ENCODE peak calls at places on chromosome 19, in ten cellular contexts. One of them, this sample, is unnamed.

GRCh38 chr19:15330801-15331418 is 1.4 kb downstream of the BRD4 start:
- DNase-seq in cardiac muscle cell: peak; percentile 19
- DNase-seq in pancreas: no peak
- DNase-seq in PC-9: peak; percentile 18
- DNase-seq in A549: peak; percentile 41
- DNase-seq in fibroblast of lung: peak; percentile 52
- DNase-seq in ovary: peak; percentile 27
- DNase-seq in IMR-90: peak; percentile 89
- DNase-seq in adrenal gland: no peak
- DNase-seq in tibial artery: no peak
- DNase-seq in this sample: no peak

GRCh38 chr19:5949792-5950305 is 28.1 kb downstream of the RANBP3 start:
- DNase-seq in adrenal gland: no peak
- DNase-seq in fibroblast of lung: no peak
- DNase-seq in IMR-90: no peak
- DNase-seq in ovary: no peak
- DNase-seq in A549: no peak
- DNase-seq in pancreas: no peak
- DNase-seq in tibial artery: no peak
- DNase-seq in cardiac muscle cell: no peak
- DNase-seq in PC-9: no peak
- DNase-seq in this sample: peak; percentile 71

GRCh38 chr19:23764781-23765180 is 6.1 kb upstream of the ZNF681 start:
- DNase-seq in fibroblast of lung: no peak
- DNase-seq in tibial artery: no peak
- DNase-seq in ovary: no peak
- DNase-seq in IMR-90: no peak
- DNase-seq in cardiac muscle cell: no peak
- DNase-seq in PC-9: no peak
- DNase-seq in adrenal gland: no peak
- DNase-seq in pancreas: no peak
- DNase-seq in A549: no peak
- DNase-seq in this sample: no peak

GRCh38 chr19:18002347-18002850 is 5.6 kb upstream of the ARRDC2 start:
- DNase-seq in adrenal gland: peak; percentile 63
- DNase-seq in fibroblast of lung: no peak
- DNase-seq in IMR-90: no peak
- DNase-seq in pancreas: no peak
- DNase-seq in tibial artery: peak; percentile 77
- DNase-seq in PC-9: no peak
- DNase-seq in cardiac muscle cell: no peak
- DNase-seq in ovary: no peak
- DNase-seq in A549: no peak
- DNase-seq in this sample: peak; percentile 42

GRCh38 chr19:55579766-55580621 is 654 bp downstream of the ZNF579 start:
- DNase-seq in A549: peak; percentile 44
- DNase-seq in fibroblast of lung: peak; percentile 49
- DNase-seq in adrenal gland: no peak
- DNase-seq in PC-9: peak; percentile 46
- DNase-seq in tibial artery: no peak
- DNase-seq in pancreas: no peak
- DNase-seq in ovary: peak; percentile 41
- DNase-seq in cardiac muscle cell: peak; percentile 62
- DNase-seq in IMR-90: peak; percentile 41
- DNase-seq in this sample: peak; percentile 42

GRCh38 chr19:3276341-3276799 is 51.9 kb downstream of the CELF5 start:
- DNase-seq in A549: peak; percentile 83
- DNase-seq in cardiac muscle cell: no peak
- DNase-seq in ovary: no peak
- DNase-seq in PC-9: peak; percentile 58
- DNase-seq in IMR-90: no peak
- DNase-seq in fibroblast of lung: no peak
- DNase-seq in adrenal gland: no peak
- DNase-seq in tibial artery: no peak
- DNase-seq in pancreas: peak; percentile 42
- DNase-seq in this sample: no peak

GRCh38 chr19:2575734-2576481 is 100.0 kb downstream of the GADD45B start:
- DNase-seq in tibial artery: peak; percentile 99
- DNase-seq in cardiac muscle cell: no peak
- DNase-seq in fibroblast of lung: peak; percentile 91
- DNase-seq in pancreas: no peak
- DNase-seq in ovary: peak; percentile 88
- DNase-seq in PC-9: no peak
- DNase-seq in adrenal gland: peak; percentile 81
- DNase-seq in IMR-90: peak; percentile 69
- DNase-seq in A549: no peak
- DNase-seq in this sample: peak; percentile 88

GRCh38 chr19:2529473-2529918 is 53.6 kb downstream of the GADD45B start:
- DNase-seq in pancreas: no peak
- DNase-seq in cardiac muscle cell: no peak
- DNase-seq in PC-9: peak; percentile 71
- DNase-seq in tibial artery: no peak
- DNase-seq in fibroblast of lung: peak; percentile 84
- DNase-seq in ovary: no peak
- DNase-seq in adrenal gland: no peak
- DNase-seq in IMR-90: peak; percentile 96
- DNase-seq in A549: peak; percentile 93
- DNase-seq in this sample: no peak

GRCh38 chr19:48123907-48124675 is 13.5 kb upstream of the PLA2G4C start:
- DNase-seq in PC-9: peak; percentile 37
- DNase-seq in IMR-90: peak; percentile 73
- DNase-seq in tibial artery: no peak
- DNase-seq in A549: peak; percentile 36
- DNase-seq in pancreas: no peak
- DNase-seq in ovary: no peak
- DNase-seq in fibroblast of lung: no peak
- DNase-seq in cardiac muscle cell: no peak
- DNase-seq in adrenal gland: no peak
- DNase-seq in this sample: no peak

GRCh38 chr19:43594710-43595604 is 977 bp downstream of the IRGQ start:
- DNase-seq in fibroblast of lung: peak; percentile 60
- DNase-seq in PC-9: peak; percentile 70
- DNase-seq in adrenal gland: peak; percentile 82
- DNase-seq in A549: peak; percentile 76
- DNase-seq in IMR-90: peak; percentile 69
- DNase-seq in cardiac muscle cell: peak; percentile 75
- DNase-seq in tibial artery: no peak
- DNase-seq in ovary: peak; percentile 48
- DNase-seq in pancreas: peak; percentile 38
- DNase-seq in this sample: no peak

GRCh38 chr19:33302974-33303790 is 848 bp upstream of the CEBPA start:
- DNase-seq in pancreas: peak; percentile 67
- DNase-seq in A549: peak; percentile 73
- DNase-seq in cardiac muscle cell: peak; percentile 86
- DNase-seq in fibroblast of lung: peak; percentile 52
- DNase-seq in IMR-90: peak; percentile 41
- DNase-seq in ovary: peak; percentile 56
- DNase-seq in tibial artery: no peak
- DNase-seq in PC-9: peak; percentile 68
- DNase-seq in adrenal gland: peak; percentile 56
- DNase-seq in this sample: no peak

GRCh38 chr19:21617740-21618339 is 112.4 kb downstream of the ZNF429 start:
- DNase-seq in cardiac muscle cell: no peak
- DNase-seq in ovary: no peak
- DNase-seq in adrenal gland: no peak
- DNase-seq in pancreas: no peak
- DNase-seq in PC-9: no peak
- DNase-seq in fibroblast of lung: no peak
- DNase-seq in IMR-90: no peak
- DNase-seq in A549: no peak
- DNase-seq in tibial artery: no peak
- DNase-seq in this sample: no peak

GRCh38 chr19:46630806-46631205 is 5.2 kb downstream of the GNG8 start:
- DNase-seq in cardiac muscle cell: no peak
- DNase-seq in PC-9: no peak
- DNase-seq in A549: no peak
- DNase-seq in tibial artery: no peak
- DNase-seq in ovary: no peak
- DNase-seq in adrenal gland: no peak
- DNase-seq in IMR-90: no peak
- DNase-seq in pancreas: no peak
- DNase-seq in fibroblast of lung: no peak
- DNase-seq in this sample: no peak

GRCh38 chr19:46633130-46633529 is 2.9 kb downstream of the GNG8 start:
- DNase-seq in tibial artery: no peak
- DNase-seq in A549: no peak
- DNase-seq in PC-9: no peak
- DNase-seq in pancreas: no peak
- DNase-seq in fibroblast of lung: no peak
- DNase-seq in cardiac muscle cell: no peak
- DNase-seq in IMR-90: no peak
- DNase-seq in adrenal gland: no peak
- DNase-seq in ovary: no peak
- DNase-seq in this sample: no peak

GRCh38 chr19:46631481-46631880 is 4.5 kb downstream of the GNG8 start:
- DNase-seq in IMR-90: peak; percentile 61
- DNase-seq in pancreas: no peak
- DNase-seq in fibroblast of lung: no peak
- DNase-seq in PC-9: no peak
- DNase-seq in ovary: peak; percentile 53
- DNase-seq in tibial artery: no peak
- DNase-seq in A549: no peak
- DNase-seq in adrenal gland: no peak
- DNase-seq in cardiac muscle cell: no peak
- DNase-seq in this sample: peak; percentile 48

GRCh38 chr19:46626441-46626840 is 1.6 kb upstream of the PTGIR start:
- DNase-seq in adrenal gland: peak; percentile 74
- DNase-seq in fibroblast of lung: no peak
- DNase-seq in cardiac muscle cell: no peak
- DNase-seq in PC-9: no peak
- DNase-seq in pancreas: no peak
- DNase-seq in ovary: no peak
- DNase-seq in tibial artery: no peak
- DNase-seq in A549: no peak
- DNase-seq in IMR-90: no peak
- DNase-seq in this sample: no peak

GRCh38 chr19:46629546-46630025 is 4.7 kb upstream of the PTGIR start:
- DNase-seq in PC-9: no peak
- DNase-seq in tibial artery: no peak
- DNase-seq in ovary: no peak
- DNase-seq in adrenal gland: peak; percentile 86
- DNase-seq in A549: no peak
- DNase-seq in IMR-90: no peak
- DNase-seq in cardiac muscle cell: no peak
- DNase-seq in fibroblast of lung: peak; percentile 14
- DNase-seq in pancreas: peak; percentile 39
- DNase-seq in this sample: no peak
- TF ChIP-seq CTCF in PC-9: no peak
- TF ChIP-seq CTCF in tibial artery: no peak
- TF ChIP-seq CTCF in ovary: no peak
- TF ChIP-seq CTCF in adrenal gland: no peak
- TF ChIP-seq CTCF in A549: no peak
- TF ChIP-seq CTCF in IMR-90: no peak
- TF ChIP-seq CTCF in cardiac muscle cell: no peak
- TF ChIP-seq CTCF in fibroblast of lung: no peak
- TF ChIP-seq CTCF in pancreas: no peak
- TF ChIP-seq CTCF in this sample: no peak

DNA sequence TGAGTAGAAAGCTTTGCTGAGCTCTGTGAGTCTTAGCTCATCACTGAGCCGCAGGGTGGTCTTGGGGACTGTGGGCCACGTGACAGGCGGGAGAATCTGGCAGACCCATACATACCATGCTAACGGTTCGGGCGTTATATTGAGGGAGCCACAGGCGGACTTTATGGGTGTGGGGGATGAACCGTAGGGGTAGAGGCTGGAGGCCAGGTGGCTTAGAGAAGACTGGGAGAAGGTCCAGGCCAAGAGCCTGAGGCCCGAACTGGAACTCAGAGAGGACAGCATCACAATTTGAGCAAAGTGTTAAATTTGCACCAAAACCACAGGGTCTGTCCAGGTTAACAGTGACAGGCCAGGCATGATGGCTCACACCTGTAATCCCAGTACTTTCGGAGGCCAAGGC is 15.3 kb upstream of the ATF5 start:
- DNase-seq in tibial artery: no peak
- DNase-seq in cardiac muscle cell: no peak
- DNase-seq in A549: no peak
- DNase-seq in adrenal gland: no peak
- DNase-seq in pancreas: no peak
- DNase-seq in IMR-90: no peak
- DNase-seq in PC-9: no peak
- DNase-seq in fibroblast of lung: no peak
- DNase-seq in ovary: no peak
- DNase-seq in this sample: no peak
- H3K4me1 ChIP-seq in tibial artery: peaks cover 9% of the 10 kb centered on the region
- H3K4me1 ChIP-seq in cardiac muscle cell: no peaks in the 10 kb centered on the region
- H3K4me1 ChIP-seq in A549: no peaks in the 10 kb centered on the region
- H3K4me1 ChIP-seq in adrenal gland: no peaks in the 10 kb centered on the region
- H3K4me1 ChIP-seq in pancreas: no peaks in the 10 kb centered on the region
- H3K4me1 ChIP-seq in IMR-90: peaks cover 3% of the 10 kb centered on the region
- H3K4me1 ChIP-seq in PC-9: no peaks in the 10 kb centered on the region
- H3K4me1 ChIP-seq in fibroblast of lung: no peaks in the 10 kb centered on the region
- H3K4me1 ChIP-seq in ovary: peaks cover 9% of the 10 kb centered on the region
- H3K4me1 ChIP-seq in this sample: no peaks in the 10 kb centered on the region

DNA sequence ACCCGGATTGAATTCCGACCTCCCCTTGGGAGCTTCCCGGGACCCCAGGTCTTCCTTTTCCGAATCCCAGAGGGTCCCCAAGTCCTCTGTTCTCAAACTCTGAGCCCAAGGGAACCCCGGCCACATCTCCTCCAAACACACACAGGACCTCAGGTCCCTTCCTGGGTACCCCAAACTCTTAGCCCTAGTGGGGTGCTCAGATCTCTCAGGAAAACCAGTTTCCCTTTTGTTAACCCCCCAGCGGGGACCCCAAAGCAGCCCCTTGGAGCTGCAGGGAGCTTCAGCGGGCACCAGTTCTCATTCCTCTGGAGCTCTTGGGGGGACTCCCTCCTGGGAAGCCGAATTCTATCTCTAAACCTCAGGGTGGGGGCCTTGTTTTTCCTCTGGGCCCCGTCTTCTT is 774 bp downstream of the CACNG6 start:
- DNase-seq in IMR-90: no peak
- DNase-seq in A549: no peak
- DNase-seq in tibial artery: no peak
- DNase-seq in adrenal gland: no peak
- DNase-seq in pancreas: no peak
- DNase-seq in fibroblast of lung: no peak
- DNase-seq in cardiac muscle cell: no peak
- DNase-seq in ovary: no peak
- DNase-seq in PC-9: no peak
- DNase-seq in this sample: no peak
- H3K4me3 ChIP-seq in IMR-90: no peak overlapping the region
- H3K4me3 ChIP-seq in A549: peak overlapping the region; percentile 51
- H3K4me3 ChIP-seq in tibial artery: no peak overlapping the region
- H3K4me3 ChIP-seq in adrenal gland: no peak overlapping the region
- H3K4me3 ChIP-seq in pancreas: no peak overlapping the region
- H3K4me3 ChIP-seq in fibroblast of lung: no peak overlapping the region
- H3K4me3 ChIP-seq in cardiac muscle cell: peak overlapping the region; percentile 47
- H3K4me3 ChIP-seq in ovary: no peak overlapping the region
- H3K4me3 ChIP-seq in PC-9: peak overlapping the region; percentile 94
- H3K4me3 ChIP-seq in this sample: no peak overlapping the region

DNA sequence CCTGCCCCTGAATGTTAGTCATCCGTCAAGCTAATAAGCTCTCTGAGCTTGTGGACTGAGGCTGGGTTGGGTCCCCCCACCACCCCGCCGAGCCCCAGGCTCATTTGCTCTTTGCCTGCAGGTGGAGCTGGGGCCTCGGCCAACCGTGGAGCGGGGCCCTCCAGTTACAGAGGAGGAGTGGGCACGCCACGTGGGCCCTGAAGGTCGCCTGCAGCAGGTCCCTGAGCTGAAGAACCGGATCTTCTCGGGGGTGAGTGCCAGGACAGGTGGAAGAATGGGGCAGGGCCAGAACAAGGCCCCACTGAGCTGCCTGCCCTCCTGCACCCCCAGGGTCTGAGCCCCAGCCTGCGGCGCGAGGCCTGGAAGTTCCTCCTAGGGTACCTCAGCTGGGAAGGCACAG is 5.1 kb downstream of the TBC1D17 start:
- DNase-seq in tibial artery: no peak
- DNase-seq in ovary: no peak
- DNase-seq in IMR-90: no peak
- DNase-seq in cardiac muscle cell: no peak
- DNase-seq in adrenal gland: no peak
- DNase-seq in A549: no peak
- DNase-seq in pancreas: no peak
- DNase-seq in PC-9: no peak
- DNase-seq in fibroblast of lung: no peak
- DNase-seq in this sample: no peak
- TF ChIP-seq CTCF in tibial artery: no peak
- TF ChIP-seq CTCF in ovary: no peak
- TF ChIP-seq CTCF in IMR-90: no peak
- TF ChIP-seq CTCF in cardiac muscle cell: no peak
- TF ChIP-seq CTCF in adrenal gland: no peak
- TF ChIP-seq CTCF in A549: no peak
- TF ChIP-seq CTCF in pancreas: no peak
- TF ChIP-seq CTCF in PC-9: no peak
- TF ChIP-seq CTCF in fibroblast of lung: no peak
- TF ChIP-seq CTCF in this sample: no peak